ENCODE peak calls at places on chromosomes 5 and 9, in six cellular contexts. L is breast epithelium, T is sigmoid colon, V is SK-N-SH, D is spleen, Y is GM23338. Q is an unnamed sample.

GRCh38 chr9:4828776-4829175 is 36.0 kb downstream of the RCL1 start:
- DNase-seq in L (no peak), T (no peak), V (no peak), D (no peak), Y (no peak), Q (no peak)

GRCh38 chr5:52119768-52120167 is 667.9 kb upstream of the ITGA1 start:
- DNase-seq in L (no peak), T (no peak), V (no peak), D (no peak), Y (peak; percentile 27), Q (no peak)

GRCh38 chr9:137592767-137593166 is 2.5 kb upstream of the ZMYND19 start:
- DNase-seq in L (no peak), T (no peak), V (no peak), D (no peak), Y (no peak), Q (no peak)

GRCh38 chr5:111127453-111128195 is 35.5 kb downstream of the WDR36 start:
- DNase-seq in L (no peak), T (no peak), V (no peak), D (no peak), Y (peak; percentile 67), Q (no peak)

GRCh38 chr9:114372971-114373591 is 14.7 kb downstream of the AKNA start:
- DNase-seq in L (peak; percentile 64), T (peak; percentile 81), V (no peak), D (peak; percentile 98), Y (no peak), Q (no peak)

GRCh38 chr5:111278824-111279504 is 54.8 kb downstream of the CAMK4 start:
- DNase-seq in L (peak; percentile 18), T (no peak), V (peak; percentile 42), D (peak; percentile 86), Y (peak; percentile 90), Q (no peak)

GRCh38 chr9:133759946-133760345 is 21.8 kb upstream of the SARDH start:
- DNase-seq in L (no peak), T (peak; percentile 25), V (no peak), D (peak; percentile 35), Y (no peak), Q (no peak)

GRCh38 chr9:82170079-82170662 is 181.6 kb downstream of the SPATA31D1 start:
- DNase-seq in L (no peak), T (no peak), V (no peak), D (no peak), Y (peak; percentile 17), Q (no peak)

GRCh38 chr5:113806823-113807222 is 293.3 kb downstream of the YTHDC2 start:
- DNase-seq in L (no peak), T (no peak), V (no peak), D (no peak), Y (no peak), Q (no peak)

GRCh38 chr5:179328291-179328690 is 17.0 kb downstream of the ADAMTS2 start:
- DNase-seq in L (no peak), T (peak; percentile 49), V (no peak), D (peak; percentile 43), Y (no peak), Q (no peak)

GRCh38 chr5:178392998-178393397 is 160.4 kb upstream of the PHYKPL start:
- DNase-seq in L (no peak), T (peak; percentile 40), V (no peak), D (no peak), Y (no peak), Q (no peak)

GRCh38 chr5:133792683-133793082 is 175.7 kb downstream of the C5orf15 start:
- DNase-seq in L (no peak), T (no peak), V (no peak), D (no peak), Y (no peak), Q (no peak)

GRCh38 chr9:84310903-84311302 is 29.7 kb downstream of the SLC28A3 start:
- DNase-seq in L (no peak), T (no peak), V (no peak), D (no peak), Y (no peak), Q (no peak)

GRCh38 chr5:132052520-132052919 is 7.9 kb upstream of the IL3 start:
- DNase-seq in L (no peak), T (no peak), V (no peak), D (peak; percentile 68), Y (no peak), Q (peak; percentile 88)

GRCh38 chr5:14928661-14929060 is 57.1 kb upstream of the ANKH start:
- DNase-seq in L (no peak), T (no peak), V (no peak), D (no peak), Y (no peak), Q (no peak)

GRCh38 chr9:116497081-116497480 is 190.0 kb upstream of the TRIM32 start:
- DNase-seq in L (no peak), T (no peak), V (no peak), D (no peak), Y (peak; percentile 20), Q (no peak)

GRCh38 chr9:8457050-8457449 is 657.5 kb upstream of the DMAC1 start:
- DNase-seq in L (no peak), T (no peak), V (no peak), D (no peak), Y (no peak), Q (no peak)

GRCh38 chr9:91500509-91501011 is 76.9 kb upstream of the NFIL3 start:
- DNase-seq in L (no peak), T (no peak), V (no peak), D (no peak), Y (no peak), Q (no peak)

GRCh38 chr9:26870292-26870691 is 22.3 kb downstream of the CAAP1 start:
- DNase-seq in L (no peak), T (no peak), V (no peak), D (no peak), Y (no peak), Q (no peak)

GRCh38 chr5:143011621-143012020 is 241.4 kb downstream of the ARHGAP26 start:
- DNase-seq in L (no peak), T (no peak), V (no peak), D (no peak), Y (no peak), Q (no peak)

GRCh38 chr9:95808001-95808400 is 67.5 kb upstream of the ERCC6L2 start:
- DNase-seq in L (no peak), T (no peak), V (no peak), D (no peak), Y (no peak), Q (no peak)

DNA sequence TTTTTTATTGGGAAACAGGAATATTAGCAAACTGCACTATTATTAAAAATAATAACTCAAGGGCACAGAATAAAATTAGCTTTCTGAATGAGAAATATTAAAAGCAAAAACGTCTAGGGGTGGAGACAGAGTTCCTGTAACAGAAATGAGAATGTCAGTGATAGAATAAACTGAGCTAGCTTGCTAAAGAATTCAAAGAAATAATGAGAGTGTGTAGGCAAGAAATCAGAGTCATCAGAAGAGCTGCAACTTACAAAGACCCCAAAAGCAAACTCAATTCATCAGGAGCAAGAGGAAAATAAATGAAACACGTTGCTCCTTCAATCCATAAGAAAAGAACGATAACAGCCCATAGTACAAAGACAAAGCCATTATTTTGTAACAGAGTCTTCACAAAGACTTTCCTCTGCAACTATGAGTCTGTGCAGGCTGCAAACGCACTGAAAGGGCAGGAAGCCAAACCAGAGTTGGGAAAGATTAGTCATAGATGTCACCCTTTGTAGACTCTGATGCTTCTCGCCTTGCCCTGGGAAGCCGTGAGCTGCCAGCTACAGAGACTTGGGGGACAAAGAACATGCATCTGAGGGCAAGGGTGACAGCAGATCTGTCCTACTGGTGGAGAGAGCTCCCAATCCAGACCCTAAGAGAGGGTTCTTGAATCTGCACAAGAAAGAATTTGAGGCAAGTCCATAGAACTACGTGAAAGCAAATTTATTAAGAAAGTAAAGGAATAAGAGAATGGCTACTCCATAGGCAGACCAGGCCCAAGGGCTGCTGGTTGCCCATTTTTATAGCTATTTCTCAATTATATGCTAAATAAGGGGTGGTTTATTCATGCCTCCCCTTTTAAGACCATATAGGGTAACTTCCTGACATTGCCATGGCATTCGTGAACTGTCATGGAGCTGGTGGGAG is 40.8 kb downstream of the SHC3 start:
- DNase-seq in L (peak; percentile 42), T (peak; percentile 92), V (no peak), D (no peak), Y (no peak), Q (no peak)
- H3K4me3 ChIP-seq in L (no peak overlapping the region), T (no peak overlapping the region), V (peak overlapping the region; percentile 33), D (no peak overlapping the region), Y (no peak overlapping the region), Q (no peak overlapping the region)

GRCh38 chr9:12785941-12786340 is 11.1 kb downstream of the LURAP1L start:
- DNase-seq in L (no peak), T (no peak), V (no peak), D (no peak), Y (no peak), Q (no peak)
- H3K27ac ChIP-seq in L (peak overlapping the region; percentile 92), T (peak overlapping the region; percentile 93), V (no peak overlapping the region), D (no peak overlapping the region), Y (no peak overlapping the region), Q (peak overlapping the region; percentile 77)

DNA sequence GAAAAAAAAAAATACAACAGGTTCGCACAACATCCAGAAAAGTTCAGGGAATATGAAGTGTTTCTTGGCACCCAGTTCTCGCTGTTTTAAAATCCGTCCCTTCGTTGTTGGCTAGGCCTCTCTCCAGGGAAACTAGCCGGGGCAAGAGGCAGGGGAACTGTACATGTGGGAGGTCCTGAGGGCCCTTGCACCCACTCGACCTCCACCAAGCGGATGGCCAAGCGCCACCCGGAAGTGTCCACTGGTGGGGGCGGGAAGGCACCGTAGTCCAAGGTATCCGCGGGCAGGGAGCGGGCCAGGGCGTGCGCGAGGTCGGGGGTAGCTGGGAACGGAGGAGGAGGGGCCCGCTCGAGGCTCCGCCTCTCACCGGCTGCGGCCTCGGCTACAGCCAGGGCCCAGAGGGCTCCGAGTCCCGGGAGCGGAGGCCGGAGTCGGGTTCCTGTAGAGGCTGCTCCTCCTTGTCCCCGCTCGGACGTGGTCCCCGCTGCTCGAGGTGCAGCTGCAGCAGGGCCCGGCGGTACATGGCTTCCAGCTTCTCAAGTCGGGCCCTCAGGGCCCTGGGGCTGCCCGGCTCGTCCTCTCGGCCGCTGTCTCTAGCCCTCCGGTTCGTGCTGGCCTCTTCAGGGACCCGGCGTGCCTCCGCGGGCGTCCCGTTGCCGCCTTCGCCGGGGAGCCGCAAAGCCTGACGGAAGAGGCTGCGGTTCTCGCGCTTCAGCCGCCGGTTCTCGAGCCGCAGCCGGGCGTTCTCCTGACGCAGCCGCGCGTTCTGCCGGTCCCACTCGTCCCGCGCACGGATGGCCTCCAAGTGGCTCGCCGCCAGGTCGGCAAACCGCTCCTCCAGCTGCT is 720 bp downstream of the TUSC1 start:
- DNase-seq in L (peak; percentile 81), T (peak; percentile 94), V (peak; percentile 87), D (peak; percentile 89), Y (peak; percentile 77), Q (peak; percentile 95)
- TF ChIP-seq POLR2AphosphoS5 in L (peak; percentile 74), T (peak; percentile 88), V (peak; percentile 90), D (peak; percentile 85), Y (peak; percentile 80), Q (peak; percentile 80)

DNA sequence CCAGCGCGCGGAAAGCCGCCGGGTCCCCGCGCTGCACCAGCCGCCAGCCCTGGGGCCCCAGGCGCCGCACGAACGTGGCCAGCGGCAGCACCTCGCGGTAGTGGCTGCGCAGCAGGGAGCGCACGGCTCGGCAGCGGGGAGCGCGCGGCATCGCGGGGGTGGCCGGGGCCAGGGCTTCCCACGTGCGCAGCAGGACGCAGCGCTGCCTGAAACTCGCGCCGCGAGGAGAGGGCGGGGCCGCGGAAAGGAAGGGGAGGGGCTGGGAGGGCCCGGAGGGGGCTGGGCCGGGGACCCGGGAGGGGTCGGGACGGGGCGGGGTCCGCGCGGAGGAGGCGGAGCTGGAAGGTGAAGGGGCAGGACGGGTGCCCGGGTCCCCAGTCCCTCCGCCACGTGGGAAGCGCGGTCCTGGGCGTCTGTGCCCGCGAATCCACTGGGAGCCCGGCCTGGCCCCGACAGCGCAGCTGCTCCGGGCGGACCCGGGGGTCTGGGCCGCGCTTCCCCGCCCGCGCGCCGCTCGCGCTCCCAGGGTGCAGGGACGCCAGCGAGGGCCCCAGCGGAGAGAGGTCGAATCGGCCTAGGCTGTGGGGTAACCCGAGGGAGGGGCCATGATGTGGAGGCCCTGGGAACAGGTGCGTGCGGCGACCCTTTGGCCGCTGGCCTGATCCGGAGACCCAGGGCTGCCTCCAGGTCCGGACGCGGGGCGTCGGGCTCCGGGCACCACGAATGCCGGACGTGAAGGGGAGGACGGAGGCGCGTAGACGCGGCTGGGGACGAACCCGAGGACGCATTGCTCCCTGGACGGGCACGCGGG is at the start of gene TERT:
- DNase-seq in L (no peak), T (peak; percentile 53), V (peak; percentile 94), D (peak; percentile 85), Y (peak; percentile 83), Q (no peak)
- H3K4me3 ChIP-seq in L (peak within 1 kb of the TSS; percentile 35), T (no peak within 1 kb of the TSS), V (peak within 1 kb of the TSS; percentile 47), D (peak within 1 kb of the TSS; percentile 66), Y (peak within 1 kb of the TSS; percentile 66), Q (peak within 1 kb of the TSS; percentile 1)